ENCODE peak calls at places on chromosomes 3 and 15, in ten cellular contexts. J is fibroblast of lung, C is small intestine, T is aorta, Y is GM23248, W is thyroid gland, N is neuronal stem cell, H is mammary epithelial cell, L is stomach, I is NT2/D1. R is an unnamed sample. For H3K9me3 and H3K27me3, the result is how much of the 10 kb centered on the place peaks cover.

GRCh38 chr3:112689385-112689784 is 48.4 kb upstream of the CCDC80 start:
- DNase-seq in W (no peak), J (no peak), C (no peak), I (no peak), H (no peak), L (no peak), Y (no peak), N (no peak), T (no peak), R (no peak)

GRCh38 chr15:58224068-58224467 is 85.9 kb downstream of the AQP9 start:
- DNase-seq in Y (no peak), W (peak), C (no peak), J (peak), H (no peak), N (no peak), L (no peak), T (no peak), I (no peak), R (peak)

GRCh38 chr3:129106320-129106719 is 15.3 kb downstream of the RAB43 start:
- DNase-seq in Y (no peak), N (no peak), I (no peak), H (no peak), J (no peak), L (no peak), W (peak), T (peak), C (no peak), R (no peak)

GRCh38 chr3:165339753-165340152 is 143.6 kb upstream of the SLITRK3 start:
- DNase-seq in I (no peak), H (no peak), Y (peak), L (no peak), C (peak), J (peak), N (no peak), W (no peak), T (no peak), R (no peak)

GRCh38 chr3:65635661-65636060 is 403.1 kb downstream of the MAGI1 start:
- DNase-seq in N (no peak), C (peak), T (no peak), W (no peak), L (no peak), H (no peak), J (no peak), Y (no peak), I (no peak), R (no peak)

GRCh38 chr15:37056168-37056893 is 44.0 kb downstream of the MEIS2 start:
- DNase-seq in Y (no peak), J (peak), C (no peak), W (no peak), L (no peak), N (peak), T (no peak), H (no peak), I (no peak), R (no peak)

GRCh38 chr3:105907790-105908189 is 39.0 kb upstream of the CBLB start:
- DNase-seq in W (no peak), J (no peak), T (peak), C (no peak), N (no peak), H (no peak), Y (peak), I (no peak), L (no peak), R (no peak)

GRCh38 chr15:62914461-62915079 is 128.0 kb upstream of the TPM1 start:
- DNase-seq in L (no peak), W (no peak), Y (no peak), T (no peak), J (no peak), C (no peak), H (no peak), I (peak), N (no peak), R (no peak)

GRCh38 chr3:187336322-187336721 is 31.9 kb upstream of the RTP4 start:
- DNase-seq in Y (no peak), W (no peak), T (no peak), N (no peak), H (no peak), C (no peak), J (no peak), L (no peak), I (no peak), R (no peak)

GRCh38 chr3:174302746-174303315 is 556.3 kb upstream of the NAALADL2 start:
- DNase-seq in T (no peak), L (no peak), H (no peak), J (no peak), W (no peak), C (no peak), I (no peak), N (no peak), Y (no peak), R (no peak)

GRCh38 chr15:79248183-79248582 is 34.3 kb upstream of the ANKRD34C start:
- DNase-seq in N (no peak), H (no peak), W (no peak), J (no peak), C (no peak), L (no peak), Y (no peak), I (no peak), T (no peak), R (no peak)

GRCh38 chr3:115804722-115805121 is 181.4 kb downstream of the GAP43 start:
- DNase-seq in I (no peak), Y (peak), C (no peak), H (peak), W (no peak), N (no peak), T (no peak), L (no peak), J (peak), R (no peak)

GRCh38 chr3:172666181-172666872 is 44.5 kb downstream of the NCEH1 start:
- DNase-seq in I (no peak), J (no peak), W (no peak), C (no peak), N (no peak), Y (peak), L (no peak), T (no peak), H (no peak), R (no peak)

GRCh38 chr15:35557544-35557943 is 11.6 kb upstream of the DPH6 start:
- DNase-seq in W (no peak), T (no peak), C (peak), N (no peak), H (peak), L (no peak), Y (peak), J (peak), I (no peak), R (peak)

GRCh38 chr3:102053375-102053989 is 204.2 kb downstream of the NFKBIZ start:
- DNase-seq in L (no peak), T (no peak), W (no peak), H (peak), C (no peak), N (no peak), I (no peak), J (peak), Y (peak), R (peak)

GRCh38 chr3:46970391-46971091 is 6.0 kb downstream of the CCDC12 start:
- DNase-seq in W (no peak), H (no peak), N (no peak), T (no peak), J (no peak), C (peak), L (peak), I (no peak), Y (peak), R (peak)

GRCh38 chr3:118810499-118811035 is 224.1 kb downstream of the IGSF11 start:
- DNase-seq in T (no peak), N (no peak), L (no peak), H (no peak), Y (no peak), J (no peak), C (no peak), I (no peak), W (no peak), R (no peak)
- H3K4me3 ChIP-seq in T (no peak), N (no peak), L (no peak), H (no peak), Y (no peak), J (no peak), C (no peak), I (no peak), W (no peak), R (no peak)

GRCh38 chr15:25087137-25087536 is 132.3 kb downstream of the SNRPN start:
- DNase-seq in W (no peak), L (peak), C (no peak), N (no peak), Y (no peak), H (no peak), T (no peak), J (no peak), I (no peak), R (no peak)

GRCh38 chr15:25091421-25092158 is 136.8 kb downstream of the SNRPN start:
- DNase-seq in H (no peak), I (no peak), Y (no peak), W (no peak), N (no peak), T (no peak), C (no peak), J (no peak), L (no peak), R (no peak)

GRCh38 chr15:25092661-25093060 is 137.9 kb downstream of the SNRPN start:
- DNase-seq in T (no peak), Y (peak), W (no peak), J (peak), C (no peak), I (no peak), N (no peak), H (no peak), L (no peak), R (no peak)

GRCh38 chr15:25090073-25090733 is 135.4 kb downstream of the SNRPN start:
- DNase-seq in L (no peak), J (no peak), Y (no peak), C (no peak), I (no peak), W (no peak), T (no peak), N (no peak), H (no peak), R (no peak)

DNA sequence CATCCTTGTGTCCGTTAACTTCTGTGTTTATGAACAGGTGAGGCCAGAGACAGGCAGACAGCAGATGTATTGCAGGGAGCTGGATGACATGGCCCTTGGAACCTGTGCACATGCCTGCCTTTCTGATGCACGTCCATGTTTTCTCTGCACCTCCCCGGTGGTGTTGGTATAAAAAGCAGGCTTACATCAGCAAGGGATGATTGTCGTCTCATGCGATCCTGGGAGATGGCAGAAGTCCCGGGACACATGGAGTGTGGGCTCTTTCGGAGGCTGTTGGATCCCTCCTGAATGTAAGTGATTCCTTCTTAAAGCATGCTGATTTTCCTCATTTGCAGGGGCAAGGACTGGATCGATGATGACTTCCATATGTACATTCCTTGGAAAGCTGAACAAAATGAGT is 134.8 kb downstream of the SNRPN start:
- DNase-seq in J (no peak), C (no peak), I (no peak), Y (no peak), H (no peak), T (no peak), N (no peak), W (no peak), L (no peak), R (no peak)
- H3K9me3 ChIP-seq in J (under half), C (under half), I (under half), Y (under half), H (half or more), T (under half), N (half or more), W (under half), L (half or more), R (under half)

GRCh38 chr3:184386047-184386806 is 6.4 kb downstream of the CHRD start:
- DNase-seq in Y (no peak), C (no peak), H (no peak), W (no peak), N (no peak), L (no peak), I (no peak), J (no peak), T (no peak), R (no peak)

GRCh38 chr3:184382326-184383032 is 2.6 kb downstream of the CHRD start:
- DNase-seq in W (no peak), L (no peak), N (no peak), Y (no peak), C (no peak), H (no peak), I (no peak), T (no peak), J (no peak), R (no peak)

GRCh38 chr3:184384856-184385422 is 5.1 kb downstream of the CHRD start:
- DNase-seq in T (no peak), H (no peak), Y (no peak), J (no peak), N (no peak), W (no peak), L (no peak), C (no peak), I (no peak), R (no peak)

GRCh38 chr3:184383033-184383740 is 3.3 kb downstream of the CHRD start:
- DNase-seq in Y (no peak), L (no peak), N (no peak), J (no peak), T (no peak), H (no peak), W (no peak), I (no peak), C (no peak), R (no peak)

DNA sequence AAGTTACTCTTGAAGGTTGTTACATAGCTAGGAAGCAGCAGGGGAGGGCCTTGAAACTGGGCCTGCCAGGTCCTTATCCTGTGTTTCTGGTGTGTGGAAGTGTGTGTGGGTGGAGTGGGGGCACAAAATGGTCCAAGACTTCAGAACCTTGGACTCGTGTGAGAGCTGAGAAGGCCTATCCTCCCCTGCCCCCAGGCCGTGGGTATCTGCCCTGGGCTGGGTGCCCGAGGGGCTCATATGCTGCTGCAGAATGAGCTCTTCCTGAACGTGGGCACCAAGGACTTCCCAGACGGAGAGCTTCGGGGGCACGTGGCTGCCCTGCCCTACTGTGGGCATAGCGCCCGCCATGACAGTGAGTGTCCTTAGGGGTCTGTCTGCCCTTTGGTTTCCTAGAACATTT is 4.5 kb downstream of the CHRD start:
- DNase-seq in I (no peak), T (no peak), W (no peak), C (no peak), L (no peak), H (no peak), J (no peak), N (no peak), Y (no peak), R (no peak)
- H3K27me3 ChIP-seq in I (under half), T (under half), W (under half), C (under half), L (under half), H (under half), J (under half), N (under half), Y (under half), R (under half)

DNA sequence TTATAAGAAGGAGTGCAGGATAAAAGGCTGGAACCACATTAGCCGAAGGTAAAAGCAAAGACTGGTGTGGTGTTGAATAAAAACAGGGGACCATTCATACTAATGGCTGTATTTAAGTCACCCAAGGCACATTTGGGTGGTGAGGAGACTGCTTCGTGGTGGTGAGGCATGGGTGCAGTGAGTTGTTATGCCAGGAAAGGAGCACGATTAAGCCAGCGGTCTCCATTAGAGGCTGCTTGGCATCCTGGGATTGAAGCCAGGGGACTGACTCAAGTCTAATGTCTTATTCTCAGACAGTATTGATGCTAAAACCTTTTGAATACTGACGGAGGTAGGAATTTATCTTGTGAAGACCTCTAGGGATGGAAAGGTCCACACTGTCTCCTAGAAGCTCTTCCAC is 21.9 kb downstream of the FEM1B start:
- DNase-seq in J (peak), T (no peak), L (no peak), Y (peak), N (no peak), W (no peak), C (no peak), I (no peak), H (no peak), R (peak)
- H3K4me3 ChIP-seq in J (no peak), T (no peak), L (no peak), Y (peak), N (no peak), W (no peak), C (no peak), I (no peak), H (no peak), R (no peak)

GRCh38 chr3:6601374-6601773 is 259.5 kb upstream of the GRM7 start:
- DNase-seq in I (no peak), H (no peak), N (no peak), Y (no peak), W (no peak), L (no peak), J (no peak), C (no peak), T (no peak), R (no peak)
- H3K9me3 ChIP-seq in I (under half), H (under half), N (under half), Y (under half), W (under half), L (under half), J (under half), C (under half), T (under half), R (under half)

DNA sequence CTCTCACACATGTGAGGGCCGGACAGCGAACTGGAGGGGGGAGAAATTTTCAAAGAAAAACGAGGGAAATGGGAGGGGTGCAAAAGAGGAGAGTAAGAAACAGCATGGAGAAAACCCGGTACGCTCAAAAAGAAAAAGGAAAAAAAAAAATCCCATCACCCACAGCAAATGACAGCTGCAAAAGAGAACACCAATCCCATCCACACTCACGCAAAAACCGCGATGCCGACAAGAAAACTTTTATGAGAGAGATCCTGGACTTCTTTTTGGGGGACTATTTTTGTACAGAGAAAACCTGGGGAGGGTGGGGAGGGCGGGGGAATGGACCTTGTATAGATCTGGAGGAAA is 1.5 kb downstream of the SOX2 start:
- DNase-seq in N (no peak), J (no peak), W (no peak), H (no peak), Y (no peak), I (no peak), L (no peak), C (no peak), T (no peak), R (no peak)
- H3K27me3 ChIP-seq in N (under half), J (under half), W (half or more), H (half or more), Y (half or more), I (under half), L (half or more), C (under half), T (under half), R (half or more)

GRCh38 chr3:23743141-23743784 is 62.5 kb upstream of the UBE2E1 start:
- DNase-seq in Y (no peak), W (peak), L (no peak), H (no peak), I (no peak), T (no peak), C (no peak), N (no peak), J (no peak), R (no peak)
- H3K4me3 ChIP-seq in Y (no peak), W (no peak), L (peak), H (no peak), I (no peak), T (no peak), C (no peak), N (peak), J (peak), R (no peak)

GRCh38 chr15:25094066-25094465 is 139.3 kb downstream of the SNRPN start:
- DNase-seq in L (no peak), Y (no peak), T (no peak), C (no peak), J (no peak), W (no peak), H (no peak), I (no peak), N (no peak), R (no peak)

GRCh38 chr15:25093455-25094029 is 138.8 kb downstream of the SNRPN start:
- DNase-seq in L (no peak), C (no peak), Y (no peak), N (no peak), W (no peak), J (no peak), T (no peak), I (no peak), H (no peak), R (no peak)

GRCh38 chr15:25088261-25088790 is 133.5 kb downstream of the SNRPN start:
- DNase-seq in T (no peak), J (no peak), I (no peak), N (no peak), Y (no peak), C (no peak), H (no peak), L (no peak), W (no peak), R (no peak)
- H3K9me3 ChIP-seq in T (under half), J (under half), I (under half), N (half or more), Y (under half), C (under half), H (half or more), L (half or more), W (under half), R (under half)

GRCh38 chr3:197031315-197032285 is 2.0 kb upstream of the MELTF start:
- DNase-seq in C (peak), Y (peak), L (peak), J (peak), T (peak), W (peak), N (no peak), I (no peak), H (peak), R (peak)
- H3K27me3 ChIP-seq in C (under half), Y (under half), L (under half), J (under half), T (under half), W (under half), N (under half), I (under half), H (under half), R (under half)

DNA sequence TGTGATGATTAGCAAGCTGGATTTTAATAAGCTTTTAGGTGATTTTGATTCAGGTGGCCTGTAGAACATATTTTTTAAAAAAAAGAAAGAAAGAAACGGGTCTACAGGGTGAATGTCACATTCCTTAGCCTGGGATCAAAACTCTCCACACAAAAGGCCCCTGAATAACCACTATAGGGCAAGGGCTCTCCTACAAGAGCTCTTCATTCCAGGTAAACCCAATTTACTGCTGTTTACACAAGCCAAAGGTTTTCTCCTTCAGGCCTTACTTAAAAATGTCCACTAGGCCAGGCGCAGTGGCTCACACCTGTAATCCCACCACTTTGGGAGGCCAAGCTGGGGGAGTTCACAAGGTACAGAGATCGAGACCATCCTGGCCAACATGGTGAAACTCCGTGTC is 8.3 kb downstream of the MSL2 start:
- DNase-seq in N (no peak), L (no peak), T (no peak), Y (no peak), W (no peak), I (no peak), C (no peak), J (no peak), H (no peak), R (no peak)
- H3K4me3 ChIP-seq in N (no peak), L (no peak), T (no peak), Y (no peak), W (no peak), I (no peak), C (no peak), J (no peak), H (no peak), R (no peak)

R was measured in MG63.